ENCODE peak calls at places on chromosomes 1 and 21, in eight cellular contexts. U is Calu3, N is fibroblast of mammary gland, F is IMR-90, G is thoracic aorta, V is WTC11, C is spleen, I is fibroblast of the aortic adventitia. H is an unnamed sample.
A peak's percentile ranks its signal among the peaks of the same experiment; 100 is the strongest.

GRCh38 chr1:44359234-44359937 is 4.3 kb upstream of the ERI3 start:
- DNase-seq in C (no peak), V (no peak), F (no peak), G (no peak), I (no peak), U (no peak), N (no peak), H (no peak)

GRCh38 chr1:219120625-219121544 is 52.8 kb upstream of the LYPLAL1 start:
- DNase-seq in F (peak; percentile 91), V (no peak), U (no peak), G (no peak), I (peak; percentile 99), C (no peak), N (peak; percentile 98), H (peak; percentile 97)

GRCh38 chr1:4700801-4701200 is 46.4 kb downstream of the AJAP1 start:
- DNase-seq in G (no peak), V (no peak), C (peak; percentile 65), F (no peak), I (no peak), N (no peak), U (no peak), H (no peak)

GRCh38 chr1:3176028-3176427 is 107.0 kb downstream of the PRDM16 start:
- DNase-seq in G (no peak), C (no peak), V (no peak), I (no peak), U (no peak), N (no peak), F (no peak), H (no peak)

GRCh38 chr1:98005326-98006010 is 84.6 kb upstream of the DPYD start:
- DNase-seq in C (no peak), U (no peak), V (no peak), I (peak; percentile 66), F (peak; percentile 52), G (no peak), N (no peak), H (peak; percentile 42)

GRCh38 chr21:15138475-15138874 is 73.7 kb upstream of the NRIP1 start:
- DNase-seq in I (no peak), G (no peak), F (no peak), V (no peak), C (no peak), U (peak; percentile 28), N (no peak), H (no peak)

GRCh38 chr1:246166841-246167240 is 340.2 kb downstream of the SMYD3 start:
- DNase-seq in N (no peak), C (no peak), V (no peak), U (no peak), I (no peak), F (no peak), G (no peak), H (no peak)

GRCh38 chr21:31901342-31901741 is 28.5 kb downstream of the HUNK start:
- DNase-seq in I (no peak), F (no peak), C (no peak), V (no peak), N (no peak), U (no peak), G (no peak), H (no peak)

GRCh38 chr1:7294636-7295035 is 476.5 kb upstream of the VAMP3 start:
- DNase-seq in F (no peak), I (no peak), U (no peak), V (no peak), C (no peak), N (no peak), G (no peak), H (no peak)

GRCh38 chr1:2290595-2291510 is 62.7 kb downstream of the SKI start:
- DNase-seq in F (peak; percentile 98), V (no peak), G (peak; percentile 78), I (peak; percentile 98), U (no peak), N (peak; percentile 99), C (peak; percentile 92), H (peak; percentile 95)

GRCh38 chr1:163357378-163357777 is 35.6 kb downstream of the NUF2 start:
- DNase-seq in N (no peak), G (no peak), V (no peak), U (no peak), I (peak; percentile 51), C (no peak), F (peak; percentile 36), H (peak; percentile 68)

GRCh38 chr1:97680894-97681293 is 239.9 kb downstream of the DPYD start:
- DNase-seq in I (peak; percentile 6), F (peak; percentile 5), G (no peak), N (no peak), U (no peak), V (no peak), C (no peak), H (peak; percentile 8)

GRCh38 chr1:111346089-111346885 is 55.6 kb downstream of the CHIA start:
- DNase-seq in G (peak; percentile 31), I (peak; percentile 72), N (peak; percentile 70), C (peak; percentile 96), V (peak; percentile 96), F (peak; percentile 69), U (peak; percentile 72), H (peak; percentile 90)
- TF ChIP-seq CTCF in G (no peak), I (no peak), N (peak; percentile 8), C (no peak), V (no peak), F (no peak), U (no peak), H (peak; percentile 42)

GRCh38 chr21:36966066-36966845 is at the start of gene HLCS:
- DNase-seq in G (no peak), I (peak; percentile 39), F (peak; percentile 36), U (peak; percentile 75), C (peak; percentile 92), V (peak; percentile 73), N (peak; percentile 27), H (peak; percentile 39)
- TF ChIP-seq CTCF in G (no peak), I (peak; percentile 11), F (peak; percentile 36), U (no peak), C (no peak), V (no peak), N (no peak), H (peak; percentile 24)

DNA sequence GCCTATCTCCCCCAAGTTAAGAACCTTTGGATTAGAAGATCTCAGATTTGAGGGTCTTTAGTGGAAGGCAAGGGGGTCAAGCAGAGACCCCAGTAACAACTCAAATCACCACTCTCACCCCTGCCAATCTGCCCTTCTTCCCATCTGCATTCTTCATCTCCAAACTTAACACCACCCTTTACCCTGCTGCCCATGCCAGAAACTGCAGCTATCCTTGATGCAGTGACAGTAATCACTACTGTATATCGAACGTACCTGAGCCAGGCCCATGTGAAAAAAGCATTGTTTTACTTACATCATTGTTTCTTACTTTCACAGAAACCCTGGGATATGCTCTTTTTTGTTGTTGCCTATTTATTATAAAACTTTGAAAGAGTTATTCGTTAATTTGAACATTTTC is 26.5 kb downstream of the NSUN4 start:
- DNase-seq in V (no peak), C (no peak), G (no peak), N (no peak), I (no peak), F (no peak), U (no peak), H (no peak)
- TF ChIP-seq CTCF in V (no peak), C (no peak), G (no peak), N (no peak), I (no peak), F (no peak), U (no peak), H (no peak)

GRCh38 chr1:11523261-11523660 is 44.3 kb downstream of the DISP3 start:
- DNase-seq in F (no peak), U (no peak), I (no peak), N (no peak), G (no peak), C (peak; percentile 56), V (peak; percentile 2), H (no peak)
- TF ChIP-seq CTCF in F (no peak), U (no peak), I (no peak), N (no peak), G (no peak), C (no peak), V (no peak), H (no peak)

H was measured in choroid plexus epithelial cell.